ENCODE peak calls at places on chromosome 1, in six cellular contexts. X, R, I, Y, G and N are unnamed samples.
A peak's percentile ranks its signal among the peaks of the same experiment; 100 is the strongest.

GRCh38 chr1:232566093-232566492 is 63.8 kb downstream of the SIPA1L2 start:
- DNase-seq in X (no peak), I (no peak), R (no peak), G (no peak), Y (no peak), N (no peak)

GRCh38 chr1:66553846-66554245 is 19.9 kb downstream of the SGIP1 start:
- DNase-seq in X (no peak), Y (no peak), I (no peak), R (no peak), G (no peak), N (no peak)

GRCh38 chr1:61463220-61463619 is 261.7 kb downstream of the TM2D1 start:
- DNase-seq in X (no peak), I (no peak), Y (no peak), R (no peak), G (no peak), N (no peak)

GRCh38 chr1:227888404-227889046 is 59.2 kb downstream of the WNT9A start:
- DNase-seq in X (no peak), R (no peak), Y (peak; percentile 32), G (peak; percentile 12), I (no peak), N (peak; percentile 15)

GRCh38 chr1:94061513-94062443 is 59.2 kb downstream of the ABCA4 start:
- DNase-seq in Y (no peak), R (peak; percentile 57), I (peak; percentile 73), G (peak; percentile 71), X (peak; percentile 80), N (no peak)

GRCh38 chr1:153963850-153964331 is 554 bp upstream of the SLC39A1 start:
- DNase-seq in Y (no peak), X (no peak), I (peak; percentile 73), R (no peak), G (no peak), N (no peak)

GRCh38 chr1:247407180-247407616 is 8.8 kb upstream of the NLRP3 start:
- DNase-seq in G (peak; percentile 21), R (no peak), X (no peak), I (no peak), Y (peak; percentile 74), N (no peak)

GRCh38 chr1:155669233-155670162 is 19.1 kb downstream of the YY1AP1 start:
- DNase-seq in G (no peak), X (no peak), I (no peak), Y (no peak), R (no peak), N (no peak)

GRCh38 chr1:3313579-3313955 is 140.9 kb upstream of the ARHGEF16 start:
- DNase-seq in R (peak; percentile 72), I (no peak), Y (no peak), X (peak; percentile 88), G (peak; percentile 69), N (no peak)

GRCh38 chr1:33586111-33586510 is 113.7 kb downstream of the ZSCAN20 start:
- DNase-seq in X (no peak), I (no peak), Y (no peak), G (no peak), R (no peak), N (no peak)

GRCh38 chr1:203555046-203555445 is 61.1 kb downstream of the OPTC start:
- DNase-seq in Y (no peak), R (no peak), G (no peak), I (no peak), X (peak; percentile 42), N (no peak)

GRCh38 chr1:41454406-41454805 is 30.1 kb downstream of the EDN2 start:
- DNase-seq in Y (no peak), X (peak; percentile 24), G (no peak), I (peak; percentile 63), R (no peak), N (no peak)

GRCh38 chr1:36523850-36524249 is 41.1 kb upstream of the CSF3R start:
- DNase-seq in X (no peak), Y (no peak), R (no peak), I (no peak), G (no peak), N (no peak)

GRCh38 chr1:156162430-156163037 is 9.1 kb downstream of the SEMA4A start:
- DNase-seq in X (no peak), G (no peak), R (no peak), Y (no peak), I (no peak), N (no peak)

GRCh38 chr1:36151845-36152203 is 2.5 kb upstream of the TRAPPC3 start:
- DNase-seq in I (no peak), G (peak; percentile 28), X (no peak), Y (peak; percentile 58), R (no peak), N (no peak)

GRCh38 chr1:220370041-220370700 is 97.9 kb upstream of the RAB3GAP2 start:
- DNase-seq in Y (no peak), X (peak; percentile 14), R (peak; percentile 91), I (peak; percentile 48), G (no peak), N (no peak)

GRCh38 chr1:204398197-204399125 is 13.2 kb downstream of the PPP1R15B start:
- DNase-seq in X (peak; percentile 35), R (no peak), I (peak; percentile 92), Y (no peak), G (peak; percentile 59), N (no peak)

DNA sequence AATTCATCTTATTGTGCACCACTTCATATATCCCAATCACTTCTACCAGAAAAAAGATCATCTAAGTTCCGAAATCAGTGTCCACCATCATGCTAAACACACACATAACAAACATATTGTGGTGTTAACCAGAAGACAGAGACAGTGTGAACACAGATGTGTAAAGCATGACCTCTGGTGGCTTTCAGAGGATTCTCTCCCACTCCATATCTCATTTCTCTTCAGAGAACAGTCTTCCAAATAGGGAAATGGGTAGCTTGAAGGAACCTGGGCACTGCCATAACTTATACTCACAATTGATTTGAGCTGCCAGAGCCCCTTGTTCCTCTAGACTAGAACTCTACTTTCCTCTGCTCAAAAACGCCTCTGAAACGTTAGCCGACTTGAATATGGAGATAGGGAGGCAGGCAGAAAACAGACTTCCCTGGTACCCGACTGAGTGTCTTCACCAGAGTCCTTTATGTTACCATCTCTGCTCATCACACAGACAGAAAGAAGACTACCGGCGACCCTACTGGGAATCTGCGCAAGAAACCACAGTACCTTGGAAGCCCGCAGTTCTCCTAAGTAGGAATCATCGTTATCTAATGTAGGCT is 1.8 kb upstream of the ELAPOR1 start:
- DNase-seq in Y (no peak), X (no peak), I (no peak), G (no peak), R (no peak), N (no peak)
- TF ChIP-seq CTCF in Y (no peak), X (no peak), I (no peak), G (no peak), R (peak; percentile 35), N (no peak)

GRCh38 chr1:23184203-23184602 is 15.5 kb upstream of the LUZP1 start:
- DNase-seq in G (no peak), R (no peak), Y (no peak), I (no peak), X (no peak), N (no peak)
- TF ChIP-seq CTCF in G (no peak), R (no peak), Y (no peak), I (no peak), X (no peak), N (no peak)

DNA sequence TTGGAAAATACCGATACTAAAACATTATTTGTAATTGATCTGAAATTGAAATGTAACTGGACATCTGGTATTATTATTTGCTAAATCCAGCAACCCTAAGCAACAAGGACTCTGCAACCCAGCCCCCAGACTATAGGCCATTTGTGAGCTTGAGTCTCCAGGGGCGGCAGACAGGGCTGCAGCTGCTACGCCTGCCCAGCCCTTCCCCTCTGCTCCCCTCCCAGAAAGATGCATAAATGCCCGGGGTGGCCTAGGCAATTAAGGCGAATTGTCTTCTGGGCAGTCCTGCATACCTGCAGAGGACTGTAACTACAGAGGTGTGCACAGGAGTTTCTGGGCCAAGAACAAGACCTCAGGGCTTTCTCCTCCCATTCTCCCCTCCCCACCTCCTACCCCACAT is 41.2 kb upstream of the LBR start:
- DNase-seq in Y (no peak), G (no peak), I (no peak), R (no peak), X (no peak), N (no peak)
- TF ChIP-seq CTCF in Y (no peak), G (no peak), I (no peak), R (no peak), X (no peak), N (no peak)

DNA sequence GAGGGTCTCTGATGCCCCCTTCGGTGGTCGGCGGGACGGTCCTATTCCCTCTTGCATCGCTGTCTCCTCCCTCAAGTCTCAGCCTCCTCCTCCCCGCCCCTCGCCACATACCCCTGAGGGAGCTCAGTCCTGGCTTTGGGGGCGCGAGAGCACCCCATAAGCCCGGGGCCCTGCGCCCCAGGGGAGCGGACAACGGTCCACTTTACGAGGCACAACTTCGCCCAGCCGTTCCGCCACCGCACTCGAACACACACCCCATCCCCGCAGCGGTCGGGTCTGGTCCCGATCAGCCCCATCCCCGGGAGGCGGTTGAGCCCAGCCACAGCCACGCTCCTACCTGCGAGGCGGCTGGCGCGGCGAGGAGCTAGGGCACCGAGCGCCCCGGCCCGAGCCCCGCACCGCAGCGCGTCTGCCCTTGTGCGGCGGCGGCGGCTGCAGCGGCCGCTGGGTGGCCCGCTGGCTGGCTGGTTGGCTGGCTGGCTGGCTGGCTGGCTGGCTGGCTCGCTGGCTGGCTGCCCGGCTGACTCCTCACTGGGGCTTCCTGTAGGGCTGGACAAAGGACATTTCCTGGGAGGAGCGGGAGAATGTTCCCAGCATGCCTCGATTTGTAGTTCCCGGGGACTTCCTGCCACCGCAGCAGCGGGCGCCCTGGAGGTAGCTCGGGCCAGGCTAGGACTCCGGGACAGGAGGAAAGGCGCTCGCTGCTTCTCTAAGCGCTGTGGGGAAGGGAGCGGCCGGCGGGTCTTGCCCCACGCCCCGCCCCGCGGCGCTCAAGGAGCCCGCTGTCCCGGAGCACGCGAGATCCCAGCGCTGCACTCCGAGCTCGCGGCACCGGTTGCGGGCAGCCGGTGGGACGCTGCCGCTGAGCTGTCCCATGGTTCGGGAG is at the start of gene ZNF697:
- DNase-seq in G (peak; percentile 96), X (peak; percentile 98), R (peak; percentile 96), Y (peak; percentile 34), I (peak; percentile 93), N (peak; percentile 17)
- TF ChIP-seq CTCF in G (no peak), X (no peak), R (peak; percentile 25), Y (no peak), I (no peak), N (no peak)